ENCODE peak calls at places on chromosome 21, in ten cellular contexts. U, M, B, A, P, I, O, C, N and F are unnamed samples.

GRCh38 chr21:17848228-17848627 is 29.1 kb upstream of the C21orf91 start:
- DNase-seq in C (peak; percentile 70), O (no peak), U (peak; percentile 90), N (no peak), B (peak; percentile 98), A (peak; percentile 1), M (no peak), P (no peak), I (no peak), F (no peak)

GRCh38 chr21:38669186-38669585 is 136.5 kb upstream of the ETS2 start:
- DNase-seq in O (peak; percentile 44), N (no peak), C (no peak), A (peak; percentile 20), P (no peak), I (no peak), M (no peak), B (peak; percentile 36), U (no peak), F (no peak)

GRCh38 chr21:43021756-43022600 is 47.6 kb downstream of the PKNOX1 start:
- DNase-seq in P (no peak), U (no peak), C (no peak), A (no peak), O (no peak), B (no peak), I (no peak), N (no peak), M (no peak), F (no peak)

GRCh38 chr21:42980959-42981523 is 6.7 kb downstream of the PKNOX1 start:
- DNase-seq in O (no peak), M (no peak), N (no peak), P (no peak), B (no peak), U (no peak), I (no peak), C (no peak), A (no peak), F (no peak)

GRCh38 chr21:22346576-22346975 is 1348.4 kb downstream of the NCAM2 start:
- DNase-seq in C (no peak), B (no peak), I (no peak), U (no peak), M (no peak), P (no peak), A (no peak), O (no peak), N (no peak), F (no peak)

GRCh38 chr21:35395728-35396127 is 346.6 kb upstream of the RUNX1 start:
- DNase-seq in N (no peak), U (no peak), B (peak; percentile 22), I (no peak), C (no peak), M (no peak), P (no peak), A (no peak), O (no peak), F (no peak)

GRCh38 chr21:27024971-27025370 is 58.1 kb upstream of the ADAMTS5 start:
- DNase-seq in A (no peak), M (no peak), I (no peak), B (no peak), C (no peak), N (no peak), P (no peak), U (no peak), O (no peak), F (no peak)

GRCh38 chr21:19999369-20000272 is 998.6 kb upstream of the NCAM2 start:
- DNase-seq in P (no peak), U (no peak), O (no peak), B (no peak), M (no peak), N (peak; percentile 69), I (no peak), A (no peak), C (no peak), F (no peak)

GRCh38 chr21:27021046-27021445 is 54.2 kb upstream of the ADAMTS5 start:
- DNase-seq in B (no peak), C (no peak), P (no peak), U (no peak), A (no peak), I (no peak), N (no peak), O (no peak), M (no peak), F (no peak)

DNA sequence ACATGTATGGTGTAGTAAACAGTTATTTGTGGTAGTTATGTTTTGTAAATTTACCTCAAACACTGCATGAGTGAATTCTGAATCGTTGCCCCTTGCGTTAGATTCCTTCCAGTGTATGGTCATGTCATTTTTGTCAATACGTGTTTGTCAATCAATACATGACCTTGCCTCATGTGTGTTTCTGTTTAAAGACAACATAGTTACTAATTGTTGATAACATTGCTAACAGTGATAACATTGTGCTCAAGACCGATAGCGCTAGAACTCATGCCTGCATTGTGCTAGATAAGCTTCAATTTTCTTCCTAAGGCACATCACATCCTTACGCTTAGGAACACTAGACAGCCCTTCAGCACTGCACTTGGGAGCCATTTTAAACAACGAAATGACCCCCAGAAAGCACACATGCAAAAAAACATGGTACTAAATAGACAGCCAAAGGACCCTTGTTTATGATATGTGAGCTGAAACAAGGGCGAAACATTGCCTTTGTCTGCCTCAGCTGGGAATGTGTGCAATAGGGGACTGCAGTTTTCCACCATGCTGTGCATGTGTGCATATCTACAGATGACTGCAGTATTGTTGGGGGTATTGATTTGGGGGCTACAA is 37.3 kb downstream of the MRPS6 start:
- DNase-seq in C (no peak), A (no peak), B (no peak), M (no peak), N (no peak), O (no peak), P (no peak), I (no peak), U (no peak), F (no peak)
- H3K4me3 ChIP-seq in C (no peak overlapping the region), A (no peak overlapping the region), B (no peak overlapping the region), M (no peak overlapping the region), N (no peak overlapping the region), O (no peak overlapping the region), P (no peak overlapping the region), I (no peak overlapping the region), U (no peak overlapping the region), F (no peak overlapping the region)

GRCh38 chr21:45972716-45973474 is 8.7 kb upstream of the COL6A1 start:
- DNase-seq in U (peak; percentile 88), M (no peak), N (peak; percentile 85), P (no peak), B (peak; percentile 96), C (peak; percentile 80), I (no peak), A (no peak), O (no peak), F (no peak)

GRCh38 chr21:45973475-45974072 is 8.0 kb upstream of the COL6A1 start:
- DNase-seq in M (peak; percentile 64), O (peak; percentile 77), B (peak; percentile 87), I (peak; percentile 66), N (peak; percentile 93), A (peak; percentile 74), P (peak; percentile 43), C (peak; percentile 94), U (no peak), F (peak; percentile 74)

GRCh38 chr21:45970674-45971486 is 10.7 kb upstream of the COL6A1 start:
- DNase-seq in M (no peak), N (peak; percentile 87), C (peak; percentile 64), I (no peak), U (no peak), B (no peak), P (no peak), O (peak; percentile 33), A (no peak), F (peak; percentile 65)

GRCh38 chr21:45971487-45972352 is 9.8 kb upstream of the COL6A1 start:
- DNase-seq in P (no peak), B (peak; percentile 98), N (peak; percentile 78), M (no peak), O (no peak), A (no peak), C (peak; percentile 73), U (peak; percentile 70), I (no peak), F (no peak)

GRCh38 chr21:45972353-45972715 is 9.2 kb upstream of the COL6A1 start:
- DNase-seq in P (no peak), C (peak; percentile 42), A (no peak), B (no peak), N (peak; percentile 84), M (no peak), O (no peak), U (no peak), I (no peak), F (no peak)
- H3K4me3 ChIP-seq in P (peak overlapping the region; percentile 29), C (peak overlapping the region; percentile 36), A (no peak overlapping the region), B (peak overlapping the region; percentile 28), N (no peak overlapping the region), M (no peak overlapping the region), O (no peak overlapping the region), U (peak overlapping the region; percentile 25), I (peak overlapping the region; percentile 48), F (no peak overlapping the region)

DNA sequence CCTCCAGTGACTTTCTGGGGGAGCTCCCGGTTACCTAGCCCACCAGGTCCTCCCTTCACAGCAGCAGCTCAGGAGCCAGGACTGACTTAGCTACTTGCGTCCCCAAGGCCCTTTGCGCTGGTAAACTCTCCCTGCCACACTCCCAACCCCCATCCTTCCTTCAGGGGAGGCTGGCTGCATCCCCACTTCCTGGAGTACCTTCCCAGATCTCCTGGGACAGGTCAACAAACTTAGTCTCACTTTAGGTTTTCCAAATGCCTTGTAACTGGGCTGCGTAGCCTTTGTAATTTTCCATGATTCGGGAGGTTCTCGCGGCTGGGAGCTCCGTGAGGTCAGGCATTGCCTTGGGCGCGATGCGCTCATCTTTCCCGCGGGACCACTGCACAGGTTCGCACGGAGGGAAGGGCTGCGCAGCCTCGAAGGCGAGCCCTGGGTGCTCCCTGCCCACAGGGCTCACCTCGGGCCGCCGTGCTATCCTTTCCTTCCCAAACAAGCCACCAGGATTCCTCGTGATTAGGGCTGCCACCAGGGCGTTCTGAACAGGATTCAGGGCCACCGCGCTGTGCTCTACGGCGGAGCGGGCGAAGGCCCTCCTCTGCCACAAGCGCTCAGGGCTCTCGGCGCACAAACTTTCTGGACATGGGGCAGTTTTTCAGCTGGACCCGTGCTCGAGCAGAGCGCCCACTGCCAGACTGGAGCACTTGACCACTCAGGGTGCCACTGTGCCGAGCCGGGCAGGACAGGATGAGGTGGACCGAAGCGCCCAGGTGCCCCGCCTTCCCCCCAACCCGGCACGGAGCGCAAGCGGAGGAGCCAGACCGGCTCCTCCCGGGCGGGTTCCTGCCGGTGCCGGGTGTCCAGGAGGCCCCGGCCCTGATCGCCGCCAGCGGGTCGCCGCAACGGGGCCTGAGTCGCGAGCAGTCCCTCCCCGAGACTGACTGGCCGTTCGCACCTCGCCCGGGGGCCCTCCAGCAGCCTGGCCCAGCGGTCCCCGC is 1.1 kb downstream of the TMPRSS2 start:
- DNase-seq in B (no peak), C (no peak), P (no peak), U (no peak), I (peak; percentile 75), O (no peak), M (no peak), N (peak; percentile 84), A (no peak), F (no peak)
- H3K4me3 ChIP-seq in B (no peak overlapping the region), C (no peak overlapping the region), P (peak overlapping the region; percentile 62), U (no peak overlapping the region), I (peak overlapping the region; percentile 49), O (peak overlapping the region; percentile 35), M (no peak overlapping the region), N (peak overlapping the region; percentile 76), A (no peak overlapping the region), F (no peak overlapping the region)

GRCh38 chr21:32519945-32520884 is 65.1 kb downstream of the TCP10L start:
- DNase-seq in A (no peak), I (no peak), P (no peak), B (no peak), N (no peak), O (no peak), C (no peak), U (no peak), M (no peak), F (no peak)
- H3K4me3 ChIP-seq in A (no peak overlapping the region), I (no peak overlapping the region), P (no peak overlapping the region), B (no peak overlapping the region), N (no peak overlapping the region), O (no peak overlapping the region), C (no peak overlapping the region), U (no peak overlapping the region), M (no peak overlapping the region), F (no peak overlapping the region)